ENCODE peak calls at places on chromosome 20, in four cellular contexts. One of them, this sample, is unnamed.

GRCh38 chr20:24768977-24769675 is 179.9 kb upstream of the CST7 start:
- DNase-seq in astrocyte of the cerebellum: no peak
- DNase-seq in AG04450: no peak
- DNase-seq in sigmoid colon: no peak
- DNase-seq in this sample: no peak

GRCh38 chr20:61052796-61053442 is 199.1 kb upstream of the CDH4 start:
- DNase-seq in astrocyte of the cerebellum: no peak
- DNase-seq in AG04450: no peak
- DNase-seq in sigmoid colon: no peak
- DNase-seq in this sample: no peak

GRCh38 chr20:37882961-37883712 is 19.8 kb upstream of the VSTM2L start:
- DNase-seq in astrocyte of the cerebellum: no peak
- DNase-seq in AG04450: no peak
- DNase-seq in sigmoid colon: no peak
- DNase-seq in this sample: no peak

GRCh38 chr20:23087587-23088275 is 1.6 kb upstream of the CD93 start:
- DNase-seq in astrocyte of the cerebellum: no peak
- DNase-seq in AG04450: no peak
- DNase-seq in sigmoid colon: no peak
- DNase-seq in this sample: no peak

GRCh38 chr20:58518896-58519593 is 3.8 kb upstream of the APCDD1L start:
- DNase-seq in astrocyte of the cerebellum: no peak
- DNase-seq in AG04450: no peak
- DNase-seq in sigmoid colon: peak; percentile 19
- DNase-seq in this sample: no peak

GRCh38 chr20:48788486-48789072 is 39.2 kb downstream of the PREX1 start:
- DNase-seq in astrocyte of the cerebellum: no peak
- DNase-seq in AG04450: no peak
- DNase-seq in sigmoid colon: no peak
- DNase-seq in this sample: no peak

GRCh38 chr20:46708172-46708860 is 1.1 kb upstream of the SLC2A10 start:
- DNase-seq in astrocyte of the cerebellum: no peak
- DNase-seq in AG04450: no peak
- DNase-seq in sigmoid colon: no peak
- DNase-seq in this sample: no peak

GRCh38 chr20:32764000-32764960 is 2.1 kb downstream of the DNMT3B start:
- DNase-seq in astrocyte of the cerebellum: no peak
- DNase-seq in AG04450: no peak
- DNase-seq in sigmoid colon: no peak
- DNase-seq in this sample: no peak

GRCh38 chr20:11891827-11892521 is 25.7 kb upstream of the BTBD3 start:
- DNase-seq in astrocyte of the cerebellum: peak; percentile 22
- DNase-seq in AG04450: no peak
- DNase-seq in sigmoid colon: peak; percentile 76
- DNase-seq in this sample: peak; percentile 37

GRCh38 chr20:23446505-23446904 is 6.2 kb downstream of the CST11 start:
- DNase-seq in astrocyte of the cerebellum: no peak
- DNase-seq in AG04450: no peak
- DNase-seq in sigmoid colon: no peak
- DNase-seq in this sample: peak; percentile 31

GRCh38 chr20:8756410-8756809 is 312.5 kb upstream of the PLCB4 start:
- DNase-seq in astrocyte of the cerebellum: peak; percentile 52
- DNase-seq in AG04450: peak; percentile 57
- DNase-seq in sigmoid colon: peak; percentile 72
- DNase-seq in this sample: peak; percentile 64

GRCh38 chr20:40192083-40192482 is 497.0 kb downstream of the MAFB start:
- DNase-seq in astrocyte of the cerebellum: no peak
- DNase-seq in AG04450: no peak
- DNase-seq in sigmoid colon: no peak
- DNase-seq in this sample: no peak

GRCh38 chr20:13009682-13010406 is 1.1 kb downstream of the SPTLC3 start:
- DNase-seq in astrocyte of the cerebellum: peak; percentile 99
- DNase-seq in AG04450: peak; percentile 81
- DNase-seq in sigmoid colon: peak; percentile 65
- DNase-seq in this sample: peak; percentile 93

GRCh38 chr20:58053391-58054055 is 174.9 kb downstream of the ANKRD60 start:
- DNase-seq in astrocyte of the cerebellum: no peak
- DNase-seq in AG04450: no peak
- DNase-seq in sigmoid colon: no peak
- DNase-seq in this sample: no peak

GRCh38 chr20:24670341-24670821 is 201.0 kb downstream of the SYNDIG1 start:
- DNase-seq in astrocyte of the cerebellum: no peak
- DNase-seq in AG04450: no peak
- DNase-seq in sigmoid colon: peak; percentile 35
- DNase-seq in this sample: no peak

GRCh38 chr20:2210646-2211556 is 84.9 kb upstream of the TGM3 start:
- DNase-seq in astrocyte of the cerebellum: no peak
- DNase-seq in AG04450: no peak
- DNase-seq in sigmoid colon: no peak
- DNase-seq in this sample: no peak

GRCh38 chr20:64001607-64002011 is 20.7 kb downstream of the PRPF6 start:
- DNase-seq in astrocyte of the cerebellum: no peak
- DNase-seq in AG04450: no peak
- DNase-seq in sigmoid colon: no peak
- DNase-seq in this sample: no peak

GRCh38 chr20:48563191-48563884 is 264.5 kb downstream of the PREX1 start:
- DNase-seq in astrocyte of the cerebellum: no peak
- DNase-seq in AG04450: no peak
- DNase-seq in sigmoid colon: no peak
- DNase-seq in this sample: no peak

GRCh38 chr20:48818481-48818987 is 9.3 kb downstream of the PREX1 start:
- DNase-seq in astrocyte of the cerebellum: no peak
- DNase-seq in AG04450: no peak
- DNase-seq in sigmoid colon: no peak
- DNase-seq in this sample: no peak

GRCh38 chr20:24950836-24951525 is 1.9 kb downstream of the CST7 start:
- DNase-seq in astrocyte of the cerebellum: no peak
- DNase-seq in AG04450: no peak
- DNase-seq in sigmoid colon: peak; percentile 56
- DNase-seq in this sample: no peak

GRCh38 chr20:24489193-24489592 is 19.8 kb downstream of the SYNDIG1 start:
- DNase-seq in astrocyte of the cerebellum: no peak
- DNase-seq in AG04450: no peak
- DNase-seq in sigmoid colon: no peak
- DNase-seq in this sample: no peak

GRCh38 chr20:50245561-50246366 is 55.1 kb downstream of the CEBPB start:
- DNase-seq in astrocyte of the cerebellum: no peak
- DNase-seq in AG04450: no peak
- DNase-seq in sigmoid colon: no peak
- DNase-seq in this sample: no peak

GRCh38 chr20:5612476-5613291 is 137.5 kb upstream of the SHLD1 start:
- DNase-seq in astrocyte of the cerebellum: peak; percentile 29
- DNase-seq in AG04450: no peak
- DNase-seq in sigmoid colon: no peak
- DNase-seq in this sample: no peak

GRCh38 chr20:48604426-48604825 is 223.4 kb downstream of the PREX1 start:
- DNase-seq in astrocyte of the cerebellum: no peak
- DNase-seq in AG04450: no peak
- DNase-seq in sigmoid colon: peak; percentile 40
- DNase-seq in this sample: no peak

GRCh38 chr20:39607124-39607523 is 645.0 kb downstream of the DHX35 start:
- DNase-seq in astrocyte of the cerebellum: peak; percentile 72
- DNase-seq in AG04450: no peak
- DNase-seq in sigmoid colon: no peak
- DNase-seq in this sample: no peak

GRCh38 chr20:3248167-3248992 is 9.4 kb upstream of the SLC4A11 start:
- DNase-seq in astrocyte of the cerebellum: no peak
- DNase-seq in AG04450: no peak
- DNase-seq in sigmoid colon: no peak
- DNase-seq in this sample: no peak

GRCh38 chr20:41499961-41500725 is 118.0 kb downstream of the CHD6 start:
- DNase-seq in astrocyte of the cerebellum: no peak
- DNase-seq in AG04450: no peak
- DNase-seq in sigmoid colon: no peak
- DNase-seq in this sample: no peak

GRCh38 chr20:18288748-18289705 is 700 bp downstream of the ZNF133 start:
- DNase-seq in astrocyte of the cerebellum: no peak
- DNase-seq in AG04450: no peak
- DNase-seq in sigmoid colon: no peak
- DNase-seq in this sample: no peak

GRCh38 chr20:25258828-25259227 is 10.9 kb downstream of the PYGB start:
- DNase-seq in astrocyte of the cerebellum: no peak
- DNase-seq in AG04450: no peak
- DNase-seq in sigmoid colon: no peak
- DNase-seq in this sample: no peak

GRCh38 chr20:39524371-39524911 is 562.3 kb downstream of the DHX35 start:
- DNase-seq in astrocyte of the cerebellum: no peak
- DNase-seq in AG04450: no peak
- DNase-seq in sigmoid colon: no peak
- DNase-seq in this sample: no peak

GRCh38 chr20:9028419-9028818 is 40.5 kb upstream of the PLCB4 start:
- DNase-seq in astrocyte of the cerebellum: no peak
- DNase-seq in AG04450: no peak
- DNase-seq in sigmoid colon: no peak
- DNase-seq in this sample: no peak

GRCh38 chr20:40506567-40506966 is 182.5 kb downstream of the MAFB start:
- DNase-seq in astrocyte of the cerebellum: peak; percentile 98
- DNase-seq in AG04450: peak; percentile 74
- DNase-seq in sigmoid colon: peak; percentile 95
- DNase-seq in this sample: peak; percentile 73

GRCh38 chr20:46359233-46359751 is 47.1 kb downstream of the ELMO2 start:
- DNase-seq in astrocyte of the cerebellum: no peak
- DNase-seq in AG04450: no peak
- DNase-seq in sigmoid colon: no peak
- DNase-seq in this sample: no peak

GRCh38 chr20:47689726-47690125 is 95.6 kb downstream of the SULF2 start:
- DNase-seq in astrocyte of the cerebellum: no peak
- DNase-seq in AG04450: no peak
- DNase-seq in sigmoid colon: no peak
- DNase-seq in this sample: no peak

GRCh38 chr20:39623584-39624234 is 661.6 kb downstream of the DHX35 start:
- DNase-seq in astrocyte of the cerebellum: peak; percentile 19
- DNase-seq in AG04450: no peak
- DNase-seq in sigmoid colon: no peak
- DNase-seq in this sample: no peak

GRCh38 chr20:24965065-24965919 is 16.2 kb downstream of the CST7 start:
- DNase-seq in astrocyte of the cerebellum: no peak
- DNase-seq in AG04450: no peak
- DNase-seq in sigmoid colon: peak; percentile 57
- DNase-seq in this sample: no peak

GRCh38 chr20:23305098-23305497 is 45.5 kb upstream of the NXT1 start:
- DNase-seq in astrocyte of the cerebellum: no peak
- DNase-seq in AG04450: no peak
- DNase-seq in sigmoid colon: peak; percentile 69
- DNase-seq in this sample: no peak

GRCh38 chr20:62874745-62875344 is 13.2 kb upstream of the TCFL5 start:
- DNase-seq in astrocyte of the cerebellum: no peak
- DNase-seq in AG04450: no peak
- DNase-seq in sigmoid colon: no peak
- DNase-seq in this sample: no peak
- H3K4me3 ChIP-seq in astrocyte of the cerebellum: no peak overlapping the region
- H3K4me3 ChIP-seq in AG04450: no peak overlapping the region
- H3K4me3 ChIP-seq in sigmoid colon: no peak overlapping the region
- H3K4me3 ChIP-seq in this sample: no peak overlapping the region

GRCh38 chr20:764255-764654 is 4.0 kb downstream of the SLC52A3 start:
- DNase-seq in astrocyte of the cerebellum: no peak
- DNase-seq in AG04450: no peak
- DNase-seq in sigmoid colon: no peak
- DNase-seq in this sample: no peak
- TF ChIP-seq CTCF in astrocyte of the cerebellum: no peak
- TF ChIP-seq CTCF in AG04450: no peak
- TF ChIP-seq CTCF in sigmoid colon: no peak
- TF ChIP-seq CTCF in this sample: no peak

GRCh38 chr20:17225891-17226409 is 890 bp upstream of the PCSK2 start:
- DNase-seq in astrocyte of the cerebellum: no peak
- DNase-seq in AG04450: no peak
- DNase-seq in sigmoid colon: peak; percentile 61
- DNase-seq in this sample: no peak
- H3K4me3 ChIP-seq in astrocyte of the cerebellum: peak overlapping the region; percentile 31
- H3K4me3 ChIP-seq in AG04450: peak overlapping the region; percentile 41
- H3K4me3 ChIP-seq in sigmoid colon: peak overlapping the region; percentile 23
- H3K4me3 ChIP-seq in this sample: peak overlapping the region; percentile 54

DNA sequence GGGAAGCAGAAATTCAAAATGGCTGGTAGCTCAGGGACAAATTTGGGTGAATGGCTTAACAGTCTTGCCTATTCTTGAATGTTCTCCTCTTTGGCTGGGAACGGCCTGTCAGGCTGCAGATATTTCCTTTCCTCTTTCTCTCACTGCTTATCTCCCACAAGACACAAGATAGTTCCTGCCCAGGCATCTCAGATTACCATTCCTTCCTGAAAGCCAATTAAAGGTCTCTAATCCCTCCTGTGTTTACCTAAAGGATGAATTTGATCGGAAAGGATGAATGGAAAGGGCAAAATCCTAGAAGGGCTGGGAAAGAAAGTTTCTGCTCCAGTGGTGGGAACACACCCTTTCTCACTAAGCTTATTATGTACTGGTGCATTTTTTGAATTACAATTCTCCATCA is 95.9 kb upstream of the JAG1 start:
- DNase-seq in astrocyte of the cerebellum: no peak
- DNase-seq in AG04450: no peak
- DNase-seq in sigmoid colon: no peak
- DNase-seq in this sample: no peak
- TF ChIP-seq CTCF in astrocyte of the cerebellum: no peak
- TF ChIP-seq CTCF in AG04450: no peak
- TF ChIP-seq CTCF in sigmoid colon: no peak
- TF ChIP-seq CTCF in this sample: no peak

GRCh38 chr20:21090112-21090737 is 15.9 kb downstream of the LINC00237 start:
- DNase-seq in astrocyte of the cerebellum: no peak
- DNase-seq in AG04450: no peak
- DNase-seq in sigmoid colon: no peak
- DNase-seq in this sample: no peak

GRCh38 chr20:21089421-21089820 is 16.7 kb downstream of the LINC00237 start:
- DNase-seq in astrocyte of the cerebellum: no peak
- DNase-seq in AG04450: no peak
- DNase-seq in sigmoid colon: no peak
- DNase-seq in this sample: no peak

GRCh38 chr20:21087862-21088540 is 18.2 kb downstream of the LINC00237 start:
- DNase-seq in astrocyte of the cerebellum: no peak
- DNase-seq in AG04450: no peak
- DNase-seq in sigmoid colon: no peak
- DNase-seq in this sample: no peak

GRCh38 chr20:21096321-21097043 is 9.7 kb downstream of the LINC00237 start:
- DNase-seq in astrocyte of the cerebellum: no peak
- DNase-seq in AG04450: no peak
- DNase-seq in sigmoid colon: no peak
- DNase-seq in this sample: no peak

DNA sequence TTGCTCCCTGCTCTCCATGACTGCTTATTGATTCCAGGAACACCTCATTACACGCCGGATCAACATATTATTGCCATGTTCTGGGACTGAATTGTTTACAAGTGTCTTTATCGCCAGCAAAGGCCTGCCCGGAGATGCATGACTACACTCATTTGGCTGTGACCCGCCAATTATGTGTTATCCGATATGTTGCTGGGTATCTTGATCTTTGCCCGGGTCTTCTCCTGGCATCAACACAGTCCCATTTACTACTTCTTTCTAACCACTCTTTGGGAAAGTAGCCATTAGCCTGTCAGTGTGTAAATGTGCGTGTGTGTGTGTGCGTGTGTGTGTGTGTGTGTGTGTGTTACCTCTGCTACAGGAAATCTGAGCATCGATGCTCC is 15.4 kb downstream of the LINC00237 start:
- DNase-seq in astrocyte of the cerebellum: no peak
- DNase-seq in AG04450: no peak
- DNase-seq in sigmoid colon: no peak
- DNase-seq in this sample: no peak
- H3K4me3 ChIP-seq in astrocyte of the cerebellum: no peak overlapping the region
- H3K4me3 ChIP-seq in AG04450: no peak overlapping the region
- H3K4me3 ChIP-seq in sigmoid colon: no peak overlapping the region
- H3K4me3 ChIP-seq in this sample: no peak overlapping the region

GRCh38 chr20:324177-325042 is 942 bp upstream of the SOX12 start:
- DNase-seq in astrocyte of the cerebellum: no peak
- DNase-seq in AG04450: no peak
- DNase-seq in sigmoid colon: peak; percentile 94
- DNase-seq in this sample: no peak
- TF ChIP-seq CTCF in astrocyte of the cerebellum: peak; percentile 37
- TF ChIP-seq CTCF in AG04450: peak; percentile 56
- TF ChIP-seq CTCF in sigmoid colon: peak; percentile 24
- TF ChIP-seq CTCF in this sample: peak; percentile 39